ENCODE peak calls at places on chromosome 1, in nine cellular contexts. S is OCI-LY7; E is colonic mucosa; F is testis; Y is CD8-positive, alpha-beta T cell; X is SJSA1; Q is tibial nerve; P is keratinocyte; C is CD8-positive, alpha-beta memory T cell. K is an unnamed sample.

GRCh38 chr1:22794691-22795090 is 84.1 kb downstream of the EPHB2 start:
- DNase-seq in F (peak; percentile 49), E (peak; percentile 78), Y (no peak), X (no peak), Q (no peak), C (no peak), S (no peak), P (no peak), K (no peak)

GRCh38 chr1:91603409-91603808 is 102.8 kb downstream of the CDC7 start:
- DNase-seq in F (no peak), X (no peak), Q (no peak), C (no peak), Y (no peak), E (no peak), S (no peak), P (no peak), K (no peak)

GRCh38 chr1:170340259-170340658 is 191.7 kb upstream of the GORAB start:
- DNase-seq in S (no peak), Q (no peak), P (no peak), Y (no peak), X (no peak), C (no peak), F (no peak), E (no peak), K (no peak)

GRCh38 chr1:164746677-164747076 is 187.7 kb downstream of the PBX1 start:
- DNase-seq in P (no peak), Q (no peak), E (no peak), F (no peak), Y (no peak), X (no peak), C (no peak), S (no peak), K (no peak)

GRCh38 chr1:34840426-34840825 is 19.1 kb downstream of the SMIM12 start:
- DNase-seq in S (no peak), E (no peak), Q (no peak), P (no peak), C (no peak), Y (no peak), F (no peak), X (no peak), K (no peak)

GRCh38 chr1:55517036-55517435 is 301.9 kb upstream of the USP24 start:
- DNase-seq in Q (no peak), Y (no peak), C (no peak), S (no peak), F (no peak), X (no peak), P (no peak), E (no peak), K (no peak)

GRCh38 chr1:228542376-228542775 is 55.2 kb downstream of the RNF187 start:
- DNase-seq in P (no peak), S (no peak), X (no peak), C (no peak), E (no peak), F (no peak), Y (no peak), Q (no peak), K (no peak)

GRCh38 chr1:85681087-85681486 is 27.1 kb downstream of the ZNHIT6 start:
- DNase-seq in X (no peak), Y (no peak), S (no peak), E (no peak), F (no peak), C (no peak), Q (no peak), P (no peak), K (no peak)

GRCh38 chr1:223363057-223363855 is 720 bp downstream of the SUSD4 start:
- DNase-seq in F (peak; percentile 49), P (no peak), C (no peak), E (no peak), Y (peak; percentile 28), X (no peak), S (no peak), Q (no peak), K (no peak)

GRCh38 chr1:29646161-29646775 is 409.9 kb downstream of the PTPRU start:
- DNase-seq in Y (no peak), X (no peak), C (no peak), S (no peak), E (peak; percentile 4), P (no peak), F (no peak), Q (no peak), K (no peak)

GRCh38 chr1:185244015-185244747 is 72.9 kb downstream of the IVNS1ABP start:
- DNase-seq in F (no peak), Y (no peak), P (peak; percentile 63), Q (no peak), C (no peak), X (peak; percentile 52), E (no peak), S (no peak), K (no peak)

GRCh38 chr1:91553196-91553595 is 52.5 kb downstream of the CDC7 start:
- DNase-seq in F (no peak), P (no peak), E (no peak), X (no peak), C (no peak), Y (no peak), Q (no peak), S (no peak), K (no peak)

GRCh38 chr1:202618387-202619022 is 91.7 kb downstream of the SYT2 start:
- DNase-seq in C (no peak), E (no peak), F (no peak), Y (no peak), X (peak; percentile 83), S (no peak), Q (no peak), P (no peak), K (no peak)

GRCh38 chr1:46485564-46486431 is 3.8 kb upstream of the DMBX1 start:
- DNase-seq in P (no peak), S (no peak), C (no peak), X (no peak), Q (no peak), Y (no peak), E (no peak), F (no peak), K (no peak)

DNA sequence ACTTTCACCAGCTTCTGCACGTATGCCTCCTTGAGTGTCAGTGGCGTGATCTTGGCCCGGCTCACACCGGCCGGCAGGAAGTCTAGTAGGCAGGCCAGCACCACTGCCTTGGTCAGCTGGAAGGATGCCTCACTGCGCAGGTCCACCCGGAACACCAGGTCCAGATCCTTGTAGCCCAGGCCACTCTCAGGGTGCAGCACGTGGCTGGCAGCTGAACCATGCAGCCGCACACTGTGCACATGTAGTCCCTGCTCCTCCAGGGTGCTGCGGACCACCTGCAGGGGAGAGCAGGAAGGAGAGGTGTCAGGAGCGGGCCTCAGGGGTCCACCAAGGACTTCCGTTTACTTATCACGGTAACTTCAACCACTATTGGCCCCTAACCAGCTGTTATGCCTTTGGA is 6.0 kb downstream of the TENT5B start:
- DNase-seq in Y (no peak), F (no peak), X (no peak), P (no peak), C (no peak), S (no peak), E (no peak), Q (no peak), K (no peak)
- H3K4me1 ChIP-seq in Y (no peaks in the 10 kb centered on the region), F (peaks cover 11% of the 10 kb centered on the region), X (peaks cover 39% of the 10 kb centered on the region), P (peaks cover 56% of the 10 kb centered on the region), C (no peaks in the 10 kb centered on the region), S (peaks cover 6% of the 10 kb centered on the region), E (peaks cover 4% of the 10 kb centered on the region), Q (peaks cover 14% of the 10 kb centered on the region), K (peaks cover 42% of the 10 kb centered on the region)

DNA sequence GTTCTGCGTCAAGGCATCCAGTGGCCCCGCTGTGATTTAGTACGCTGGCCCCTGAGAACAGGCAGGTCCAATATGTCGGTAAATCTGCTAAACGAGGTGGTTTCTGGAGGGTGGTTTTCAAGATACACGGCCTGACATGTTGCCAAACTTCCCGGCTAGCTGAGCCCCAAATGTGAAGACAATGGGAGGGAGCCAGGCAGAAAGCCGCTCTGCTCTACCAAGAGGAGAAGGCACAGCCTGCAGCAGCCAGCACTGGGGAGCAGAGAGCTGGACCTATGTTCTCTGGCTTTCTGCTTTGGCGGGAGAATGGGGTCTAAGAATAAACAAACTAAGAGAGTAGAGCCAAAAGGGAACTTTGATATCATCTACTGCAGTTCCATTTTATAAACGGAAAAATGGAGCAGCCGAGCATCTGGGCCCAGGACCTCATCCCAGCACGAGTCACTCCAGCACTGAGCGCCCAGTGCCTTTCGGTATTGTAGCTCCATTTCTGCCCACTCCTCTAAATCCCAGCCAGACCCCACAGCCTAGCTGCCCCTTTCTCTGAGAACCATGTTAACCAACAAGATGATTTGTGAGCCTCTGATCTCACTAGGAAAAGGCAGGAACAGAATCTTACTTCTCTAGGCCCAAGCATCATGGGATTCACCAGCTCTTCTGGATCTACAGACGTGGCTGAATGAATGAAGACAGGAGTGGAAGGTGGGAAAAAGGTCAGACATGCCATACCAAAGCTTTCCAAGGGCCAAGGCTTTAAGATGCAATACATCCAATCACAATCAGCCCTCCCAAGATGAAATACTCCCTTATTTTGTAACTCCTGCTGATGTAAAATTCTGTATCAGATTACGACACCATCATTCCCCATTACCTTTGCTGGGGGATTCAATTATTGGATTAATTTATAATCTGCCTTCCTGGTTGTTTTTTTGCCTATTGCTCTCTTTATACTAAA is 81.2 kb downstream of the SSBP3 start:
- DNase-seq in X (no peak), S (no peak), P (no peak), F (peak; percentile 68), E (no peak), C (no peak), Y (no peak), Q (no peak), K (no peak)
- H3K4me1 ChIP-seq in X (peaks cover 29% of the 10 kb centered on the region), S (peaks cover 35% of the 10 kb centered on the region), P (peaks cover 57% of the 10 kb centered on the region), F (peaks cover 71% of the 10 kb centered on the region), E (peaks cover 11% of the 10 kb centered on the region), C (peaks cover 9% of the 10 kb centered on the region), Y (peaks cover 31% of the 10 kb centered on the region), Q (peaks cover 70% of the 10 kb centered on the region), K (peaks cover 23% of the 10 kb centered on the region)

GRCh38 chr1:234978397-234979291 is 150.0 kb downstream of the TOMM20 start:
- DNase-seq in C (peak; percentile 72), X (peak; percentile 70), E (peak; percentile 87), S (peak; percentile 94), P (no peak), F (peak; percentile 74), Q (no peak), Y (peak; percentile 68), K (no peak)

GRCh38 chr1:234980657-234981396 is 147.8 kb downstream of the TOMM20 start:
- DNase-seq in S (peak; percentile 53), E (peak; percentile 67), X (peak; percentile 94), C (peak; percentile 74), Y (peak; percentile 68), Q (peak; percentile 58), F (peak; percentile 79), P (no peak), K (no peak)

GRCh38 chr1:234980224-234980656 is 148.4 kb downstream of the TOMM20 start:
- DNase-seq in F (no peak), Q (no peak), E (no peak), C (no peak), Y (no peak), S (no peak), P (no peak), X (no peak), K (no peak)

GRCh38 chr1:234977891-234978396 is 150.7 kb downstream of the TOMM20 start:
- DNase-seq in C (no peak), E (peak; percentile 60), P (no peak), F (no peak), X (peak; percentile 43), Q (no peak), Y (no peak), S (no peak), K (no peak)

GRCh38 chr1:234979316-234980223 is 149.1 kb downstream of the TOMM20 start:
- DNase-seq in E (no peak), S (peak; percentile 68), Y (no peak), Q (no peak), P (no peak), F (no peak), C (no peak), X (no peak), K (no peak)
- H3K4me1 ChIP-seq in E (peaks cover 33% of the 10 kb centered on the region), S (peaks cover 68% of the 10 kb centered on the region), Y (peaks cover 35% of the 10 kb centered on the region), Q (peaks cover 61% of the 10 kb centered on the region), P (peaks cover 38% of the 10 kb centered on the region), F (peaks cover 46% of the 10 kb centered on the region), C (peaks cover 38% of the 10 kb centered on the region), X (peaks cover 87% of the 10 kb centered on the region), K (no peaks in the 10 kb centered on the region)

GRCh38 chr1:14878124-14878523 is 275.4 kb upstream of the TMEM51 start:
- DNase-seq in F (no peak), X (no peak), E (no peak), S (no peak), C (no peak), P (no peak), Q (no peak), Y (no peak), K (no peak)
- H3K4me1 ChIP-seq in F (no peaks in the 10 kb centered on the region), X (no peaks in the 10 kb centered on the region), E (no peaks in the 10 kb centered on the region), S (peaks cover 20% of the 10 kb centered on the region), C (no peaks in the 10 kb centered on the region), P (peaks cover 45% of the 10 kb centered on the region), Q (no peaks in the 10 kb centered on the region), Y (no peaks in the 10 kb centered on the region), K (peaks cover 6% of the 10 kb centered on the region)

K was measured in iPS DF 6.9.